ENCODE peak calls at places on chromosome 15, in six cellular contexts. C, H, L, W, M and Q are unnamed samples.

GRCh38 chr15:90955911-90956310 is 1.2 kb downstream of the RCCD1 start:
- DNase-seq in M (no peak), W (no peak), L (no peak), H (no peak), C (no peak), Q (no peak)

GRCh38 chr15:98718426-98719168 is 70.3 kb downstream of the IGF1R start:
- DNase-seq in C (no peak), W (no peak), L (no peak), M (no peak), H (no peak), Q (no peak)

GRCh38 chr15:47806008-47806407 is 88.7 kb downstream of the SEMA6D start:
- DNase-seq in L (no peak), C (no peak), W (no peak), M (no peak), H (no peak), Q (no peak)

GRCh38 chr15:39270221-39270835 is 310.6 kb upstream of the THBS1 start:
- DNase-seq in C (no peak), M (no peak), L (no peak), W (no peak), H (no peak), Q (no peak)

GRCh38 chr15:41256577-41257038 is 25.5 kb downstream of the CHP1 start:
- DNase-seq in C (no peak), W (no peak), M (no peak), L (no peak), H (no peak), Q (no peak)

GRCh38 chr15:38536201-38536676 is 28.4 kb downstream of the RASGRP1 start:
- DNase-seq in C (no peak), H (peak), M (no peak), W (no peak), L (peak), Q (peak)

GRCh38 chr15:26378304-26378703 is 394.6 kb downstream of the GABRB3 start:
- DNase-seq in M (no peak), C (no peak), H (no peak), L (no peak), W (no peak), Q (no peak)

GRCh38 chr15:100105101-100105500 is 236.7 kb downstream of the ADAMTS17 start:
- DNase-seq in M (no peak), W (no peak), C (no peak), H (no peak), L (no peak), Q (no peak)

GRCh38 chr15:78263907-78264303 is 457 bp upstream of the DNAJA4 start:
- DNase-seq in W (no peak), M (no peak), C (no peak), H (no peak), L (no peak), Q (no peak)

GRCh38 chr15:38090223-38090622 is 155.8 kb downstream of the TMCO5A start:
- DNase-seq in M (no peak), L (no peak), H (no peak), C (no peak), W (no peak), Q (no peak)

GRCh38 chr15:91717811-91718210 is 135.7 kb upstream of the SLCO3A1 start:
- DNase-seq in C (no peak), L (no peak), W (no peak), H (no peak), M (no peak), Q (no peak)

GRCh38 chr15:51312132-51312531 is 26.3 kb downstream of the CYP19A1 start:
- DNase-seq in M (no peak), L (peak), W (no peak), C (no peak), H (peak), Q (no peak)

GRCh38 chr15:69377137-69377536 is 37.0 kb upstream of the KIF23 start:
- DNase-seq in H (no peak), M (no peak), C (no peak), L (no peak), W (no peak), Q (no peak)

GRCh38 chr15:64810499-64811326 is 14.7 kb downstream of the PIF1 start:
- DNase-seq in M (no peak), W (peak), C (peak), L (no peak), H (no peak), Q (no peak)

GRCh38 chr15:64807051-64807749 is 18.2 kb downstream of the PIF1 start:
- DNase-seq in H (no peak), C (peak), W (peak), L (no peak), M (no peak), Q (no peak)

GRCh38 chr15:64807751-64808222 is 17.7 kb downstream of the PIF1 start:
- DNase-seq in W (peak), M (no peak), L (no peak), H (no peak), C (peak), Q (no peak)

GRCh38 chr15:64808785-64809453 is 16.5 kb downstream of the PIF1 start:
- DNase-seq in H (no peak), C (peak), L (no peak), M (no peak), W (peak), Q (no peak)

GRCh38 chr15:64809649-64810498 is 15.6 kb downstream of the PIF1 start:
- DNase-seq in C (peak), L (peak), W (peak), H (peak), M (peak), Q (peak)
- H2AK5ac ChIP-seq in C (no peak), L (no peak), W (peak), H (peak), M (peak), Q (no peak)

GRCh38 chr15:48896775-48897143 is 18.8 kb downstream of the EID1 start:
- DNase-seq in L (no peak), W (no peak), C (no peak), M (no peak), H (no peak), Q (no peak)
- H3K18ac ChIP-seq in L (peak), W (no peak), C (peak), M (peak), H (peak), Q (no peak)

GRCh38 chr15:66023322-66023972 is 154.2 kb downstream of the RAB11A start:
- DNase-seq in C (no peak), H (no peak), M (no peak), W (no peak), L (no peak), Q (no peak)
- H4K91ac ChIP-seq in C (no peak), H (no peak), M (no peak), W (no peak), L (no peak), Q (no peak)

GRCh38 chr15:63465104-63465503 is 39.3 kb upstream of the USP3 start:
- DNase-seq in C (no peak), L (peak), W (no peak), H (peak), M (no peak), Q (no peak)
- H2AK5ac ChIP-seq in C (no peak), L (no peak), W (no peak), H (no peak), M (no peak), Q (no peak)

GRCh38 chr15:70560617-70561328 is 202.6 kb downstream of the UACA start:
- DNase-seq in C (peak), H (no peak), M (no peak), W (peak), L (no peak), Q (no peak)
- H3K18ac ChIP-seq in C (no peak), H (no peak), M (no peak), W (no peak), L (no peak), Q (no peak)

GRCh38 chr15:60838206-60838605 is 359.3 kb upstream of the ICE2 start:
- DNase-seq in L (no peak), C (no peak), W (no peak), M (no peak), H (no peak), Q (no peak)
- H4K91ac ChIP-seq in L (no peak), C (no peak), W (no peak), M (no peak), H (no peak), Q (no peak)

DNA sequence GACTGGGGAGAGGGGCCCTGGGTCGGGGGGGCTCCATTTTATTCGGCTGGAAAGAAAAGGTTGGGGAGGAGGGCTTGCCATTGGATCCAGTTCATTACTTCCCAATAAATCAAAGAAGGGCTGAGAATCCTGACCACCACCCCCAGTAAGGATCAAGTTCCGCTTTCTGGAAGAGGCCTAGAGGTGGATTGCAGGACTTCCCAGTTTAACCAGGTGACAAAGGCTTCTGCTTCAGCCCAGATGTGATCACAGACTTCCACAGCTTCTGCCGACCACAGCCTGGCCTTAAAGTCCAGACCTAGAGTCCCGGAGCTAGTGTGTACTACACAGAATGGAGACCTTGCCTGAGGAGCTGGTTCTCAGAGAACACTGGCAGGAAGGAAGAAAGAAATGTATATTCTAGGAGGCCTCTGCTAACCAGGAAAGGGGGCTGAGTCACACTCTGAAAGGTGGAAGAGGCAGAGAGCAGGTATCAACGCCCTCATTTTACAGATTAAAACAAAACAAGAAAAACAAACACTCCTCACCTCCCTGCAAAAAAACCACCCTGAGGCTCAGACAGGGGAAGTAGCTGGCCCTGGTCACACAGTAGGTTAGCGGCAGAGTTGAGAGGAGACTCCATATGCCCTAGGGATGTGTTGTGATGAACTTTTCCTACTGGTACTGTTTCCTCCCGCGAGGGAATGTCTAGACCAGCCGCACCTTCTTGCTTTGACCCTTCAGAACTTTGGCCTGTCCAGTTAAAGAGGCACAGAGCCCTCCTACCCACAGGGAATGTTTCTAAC is 1.1 kb upstream of the CEMIP start:
- DNase-seq in L (no peak), H (no peak), M (no peak), W (no peak), C (no peak), Q (peak)
- H2AK5ac ChIP-seq in L (no peak), H (peak), M (no peak), W (no peak), C (no peak), Q (no peak)

GRCh38 chr15:31326729-31327673 is at the start of gene KLF13:
- DNase-seq in H (peak), L (peak), C (no peak), W (no peak), M (no peak), Q (peak)
- H3K18ac ChIP-seq in H (peak), L (peak), C (no peak), W (peak), M (peak), Q (peak)

GRCh38 chr15:67303490-67304363 is 49.1 kb downstream of the IQCH start:
- DNase-seq in W (no peak), M (no peak), L (peak), C (no peak), H (peak), Q (peak)

GRCh38 chr15:67307889-67308597 is 53.5 kb downstream of the IQCH start:
- DNase-seq in W (no peak), H (no peak), C (no peak), L (no peak), M (no peak), Q (no peak)

GRCh38 chr15:67304778-67305177 is 50.2 kb downstream of the IQCH start:
- DNase-seq in L (no peak), C (no peak), M (no peak), W (no peak), H (no peak), Q (no peak)

GRCh38 chr15:67305506-67305905 is 50.9 kb downstream of the IQCH start:
- DNase-seq in L (no peak), C (no peak), H (no peak), M (no peak), W (no peak), Q (no peak)

GRCh38 chr15:67307156-67307555 is 52.6 kb downstream of the IQCH start:
- DNase-seq in M (no peak), H (peak), L (no peak), C (no peak), W (no peak), Q (no peak)
- H4K91ac ChIP-seq in M (no peak), H (no peak), L (no peak), C (no peak), W (no peak), Q (no peak)